ENCODE peak calls at places on chromosome 6, in four cellular contexts. M, L, X and P are unnamed samples.

GRCh38 chr6:100913400-100914276 is 32.5 kb upstream of the ASCC3 start:
- DNase-seq in M (peak), L (no peak), X (no peak), P (no peak)

GRCh38 chr6:75317503-75318206 is 33.1 kb upstream of the TMEM30A start:
- DNase-seq in M (no peak), L (no peak), X (no peak), P (no peak)

GRCh38 chr6:90000864-90001731 is 106.8 kb downstream of the GJA10 start:
- DNase-seq in M (no peak), L (peak), X (no peak), P (peak)

GRCh38 chr6:113671440-113671839 is 185.7 kb upstream of the MARCKS start:
- DNase-seq in M (no peak), L (no peak), X (no peak), P (no peak)

GRCh38 chr6:21479140-21479539 is 114.4 kb upstream of the SOX4 start:
- DNase-seq in M (no peak), L (peak), X (no peak), P (no peak)

GRCh38 chr6:41416165-41416837 is 80.9 kb downstream of the NCR2 start:
- DNase-seq in M (no peak), L (no peak), X (no peak), P (no peak)

GRCh38 chr6:168282985-168283685 is 36.4 kb downstream of the DACT2 start:
- DNase-seq in M (no peak), L (no peak), X (no peak), P (no peak)

GRCh38 chr6:91366781-91367180 is 779.9 kb upstream of the MAP3K7 start:
- DNase-seq in M (no peak), L (no peak), X (no peak), P (no peak)

GRCh38 chr6:21441386-21441785 is 152.2 kb upstream of the SOX4 start:
- DNase-seq in M (no peak), L (no peak), X (no peak), P (no peak)

GRCh38 chr6:827431-827830 is 134.5 kb upstream of the EXOC2 start:
- DNase-seq in M (no peak), L (no peak), X (no peak), P (no peak)

GRCh38 chr6:12801141-12801540 is 84.6 kb downstream of the PHACTR1 start:
- DNase-seq in M (no peak), L (no peak), X (no peak), P (no peak)